ENCODE peak calls at places on chromosomes 4 and X, in five cellular contexts. A, F, V, M and C are unnamed samples.

GRCh38 chr4:145956288-145956890 is 17.8 kb upstream of the ZNF827 start:
- DNase-seq in A (no peak), F (peak), V (no peak), M (peak), C (no peak)

GRCh38 chr4:6206771-6207290 is 6.5 kb upstream of the JAKMIP1 start:
- DNase-seq in A (no peak), F (no peak), V (no peak), M (no peak), C (no peak)

GRCh38 chr4:1240721-1241465 is 8.0 kb downstream of the CTBP1 start:
- DNase-seq in A (no peak), F (no peak), V (no peak), M (no peak), C (no peak)

GRCh38 chr4:60682901-60683300 is 517.2 kb upstream of the ADGRL3 start:
- DNase-seq in A (no peak), F (no peak), V (no peak), M (no peak), C (no peak)

GRCh38 chr4:114598191-114599121 is at the start of gene UGT8:
- DNase-seq in A (no peak), F (no peak), V (no peak), M (peak), C (peak)

GRCh38 chr4:168832746-168833575 is 177.1 kb downstream of the CBR4 start:
- DNase-seq in A (no peak), F (no peak), V (no peak), M (peak), C (peak)

GRCh38 chr4:8858188-8858924 is 13.3 kb downstream of the HMX1 start:
- DNase-seq in A (no peak), F (no peak), V (no peak), M (no peak), C (no peak)

GRCh38 chrX:133674726-133675470 is 259.6 kb upstream of the GPC4 start:
- DNase-seq in A (no peak), F (no peak), V (no peak), M (no peak), C (no peak)

GRCh38 chr4:85498068-85498733 is 23.3 kb downstream of the ARHGAP24 start:
- DNase-seq in A (no peak), F (peak), V (no peak), M (no peak), C (peak)

GRCh38 chr4:25938251-25939186 is 24.5 kb downstream of the SMIM20 start:
- DNase-seq in A (no peak), F (no peak), V (no peak), M (no peak), C (peak)

GRCh38 chr4:181143241-181143854 is 1099.9 kb upstream of the TENM3 start:
- DNase-seq in A (peak), F (peak), V (peak), M (peak), C (peak)

GRCh38 chr4:74308215-74308614 is at the start of gene EPGN:
- DNase-seq in A (no peak), F (no peak), V (no peak), M (no peak), C (no peak)

GRCh38 chr4:52298444-52298843 is 247.3 kb downstream of the SPATA18 start:
- DNase-seq in A (no peak), F (no peak), V (no peak), M (no peak), C (no peak)

GRCh38 chr4:52200339-52200725 is 149.2 kb downstream of the SPATA18 start:
- DNase-seq in A (no peak), F (no peak), V (no peak), M (no peak), C (no peak)

GRCh38 chrX:82141942-82142341 is 940.0 kb downstream of the SH3BGRL start:
- DNase-seq in A (no peak), F (peak), V (no peak), M (no peak), C (no peak)

GRCh38 chr4:154983714-154984113 is 202.6 kb downstream of the RBM46 start:
- DNase-seq in A (no peak), F (no peak), V (no peak), M (no peak), C (no peak)

DNA sequence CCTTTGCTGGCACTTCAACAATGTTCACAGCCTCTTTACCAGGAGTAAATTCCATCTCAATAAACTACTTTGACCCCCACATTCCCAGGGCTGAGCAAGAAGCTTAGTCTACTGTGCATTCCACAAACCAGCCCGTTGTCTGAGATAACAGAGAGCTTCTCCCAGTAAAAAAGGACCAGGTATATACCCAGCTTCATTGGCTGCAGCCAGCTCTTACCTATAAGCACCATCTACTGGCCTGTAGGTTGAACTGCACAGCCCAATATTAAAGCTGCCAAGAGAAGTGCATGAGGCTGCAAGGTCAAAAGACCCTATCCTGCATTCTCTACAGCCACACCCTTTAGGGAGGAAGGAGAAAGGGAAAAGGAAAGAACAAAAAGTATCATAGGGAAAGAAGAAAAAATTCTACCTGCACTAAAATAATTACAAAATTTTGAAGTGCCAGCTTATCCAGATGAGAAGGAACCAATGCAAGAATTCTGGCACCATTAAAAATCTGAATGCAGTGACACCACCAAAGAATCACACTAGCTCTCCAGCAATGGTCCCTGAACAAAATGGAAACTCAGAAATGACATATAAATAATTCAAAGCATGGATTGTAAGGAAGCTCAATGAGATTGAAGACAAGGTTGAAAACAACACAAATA is 45.7 kb upstream of the INTU start:
- DNase-seq in A (peak), F (peak), V (peak), M (no peak), C (peak)
- TF ChIP-seq CTCF in A (peak), F (peak), V (peak), M (peak), C (peak)

DNA sequence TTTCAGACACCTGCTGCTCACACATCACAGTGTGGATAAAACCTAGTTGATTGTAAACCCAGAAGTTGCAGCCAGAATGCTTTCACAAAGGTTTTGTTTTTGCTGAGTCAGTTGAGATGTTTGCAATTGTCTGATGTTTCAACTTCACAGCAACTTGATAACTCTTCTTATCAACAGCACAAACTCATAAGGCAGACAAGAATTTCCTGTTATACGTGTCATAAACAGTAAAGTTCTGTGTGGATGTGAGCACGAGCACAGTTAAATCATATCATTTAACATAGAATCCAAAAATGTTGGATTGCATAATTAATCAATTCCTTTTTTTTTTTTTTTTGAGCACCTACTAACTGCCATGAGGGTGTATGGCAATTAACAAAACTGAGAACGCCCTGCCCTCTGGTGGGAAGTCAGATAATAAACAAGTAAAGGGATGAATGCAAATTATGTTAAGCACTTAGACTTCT is 512.2 kb downstream of the PDHA2 start:
- DNase-seq in A (peak), F (peak), V (no peak), M (peak), C (no peak)
- TF ChIP-seq CTCF in A (peak), F (peak), V (no peak), M (no peak), C (no peak)

GRCh38 chr4:2933566-2934076 is 29.6 kb downstream of the NOP14 start:
- DNase-seq in A (no peak), F (no peak), V (no peak), M (peak), C (no peak)
- TF ChIP-seq CTCF in A (no peak), F (no peak), V (no peak), M (no peak), C (no peak)

GRCh38 chrX:12986886-12987285 is 12.0 kb downstream of the TMSB4X start:
- DNase-seq in A (no peak), F (no peak), V (no peak), M (no peak), C (no peak)
- TF ChIP-seq CTCF in A (no peak), F (no peak), V (no peak), M (no peak), C (no peak)

GRCh38 chrX:27918799-27919198 is 62.5 kb downstream of the DCAF8L1 start:
- DNase-seq in A (peak), F (no peak), V (no peak), M (peak), C (no peak)
- TF ChIP-seq CTCF in A (peak), F (no peak), V (no peak), M (peak), C (no peak)

GRCh38 chr4:182810103-182810605 is 107.0 kb downstream of the DCTD start:
- DNase-seq in A (no peak), F (no peak), V (no peak), M (no peak), C (no peak)
- TF ChIP-seq CTCF in A (no peak), F (peak), V (no peak), M (no peak), C (no peak)